ENCODE peak calls at places on chromosomes 3 and 15, in nine cellular contexts. H is tibial nerve, E is Daoy, V is cardiac fibroblast, T is non-pigmented ciliary epithelial cell, R is GM13977, D is B cell, J is T-helper 1 cell, Q is NCI-H1417. U is an unnamed sample.

GRCh38 chr15:38216763-38217162 is 35.9 kb upstream of the SPRED1 start:
- DNase-seq in Q (no peak), J (no peak), R (no peak), H (no peak), D (no peak), E (peak), V (no peak), T (no peak), U (no peak)

GRCh38 chr15:33292718-33293307 is 18.0 kb upstream of the RYR3 start:
- DNase-seq in R (peak), D (peak), Q (peak), E (peak), J (peak), H (peak), V (peak), T (no peak), U (peak)

GRCh38 chr3:4290272-4290893 is 12.8 kb upstream of the SETMAR start:
- DNase-seq in E (peak), T (no peak), V (peak), D (peak), Q (peak), H (peak), R (peak), J (peak), U (peak)

GRCh38 chr3:131224886-131225550 is 156.6 kb upstream of the NUDT16 start:
- DNase-seq in R (no peak), T (peak), J (no peak), E (peak), D (no peak), H (no peak), V (peak), Q (no peak), U (no peak)

GRCh38 chr3:41572092-41572491 is 372.8 kb downstream of the CTNNB1 start:
- DNase-seq in T (no peak), R (no peak), Q (no peak), E (no peak), J (no peak), V (no peak), D (no peak), H (no peak), U (no peak)

GRCh38 chr15:55742927-55743614 is at the start of gene PRTG:
- DNase-seq in R (peak), H (peak), E (peak), J (no peak), D (no peak), T (peak), Q (peak), V (peak), U (peak)

GRCh38 chr15:33007295-33007855 is 187.1 kb downstream of the FMN1 start:
- DNase-seq in D (no peak), R (no peak), J (no peak), Q (no peak), V (peak), H (no peak), E (peak), T (no peak), U (no peak)

GRCh38 chr3:173109143-173109542 is 31.9 kb downstream of the SPATA16 start:
- DNase-seq in V (no peak), Q (no peak), E (peak), D (no peak), J (no peak), H (no peak), R (no peak), T (peak), U (no peak)

GRCh38 chr3:35335703-35336102 is 303.6 kb upstream of the ARPP21 start:
- DNase-seq in D (no peak), T (no peak), R (no peak), V (no peak), H (no peak), Q (no peak), E (no peak), J (no peak), U (no peak)

GRCh38 chr3:197847866-197848401 is 56.9 kb downstream of the LRCH3 start:
- DNase-seq in Q (no peak), J (peak), D (peak), R (peak), T (no peak), H (no peak), V (no peak), E (peak), U (peak)

GRCh38 chr3:157618075-157618760 is 115.0 kb upstream of the VEPH1 start:
- DNase-seq in T (peak), Q (peak), H (no peak), V (peak), D (peak), E (peak), R (peak), J (no peak), U (peak)

GRCh38 chr15:101240364-101240763 is 11.5 kb downstream of the CHSY1 start:
- DNase-seq in V (peak), J (no peak), H (no peak), T (no peak), E (no peak), D (no peak), Q (no peak), R (no peak), U (no peak)

GRCh38 chr3:143483214-143483613 is 363.6 kb downstream of the CHST2 start:
- DNase-seq in Q (no peak), H (no peak), J (no peak), R (no peak), T (no peak), E (no peak), V (no peak), D (no peak), U (no peak)

GRCh38 chr15:92582206-92582605 is 73.4 kb downstream of the FAM174B start:
- DNase-seq in H (no peak), J (no peak), V (no peak), E (no peak), D (no peak), R (no peak), T (no peak), Q (no peak), U (no peak)

GRCh38 chr3:70011582-70011981 is 12.0 kb downstream of the SAMMSON start:
- DNase-seq in T (no peak), E (no peak), J (no peak), R (no peak), V (no peak), H (no peak), Q (no peak), D (no peak), U (no peak)

GRCh38 chr3:172332256-172333041 is 115.8 kb downstream of the GHSR start:
- DNase-seq in J (peak), Q (peak), T (no peak), H (peak), E (peak), D (peak), R (peak), V (peak), U (peak)

GRCh38 chr3:98726084-98726483 is 37.1 kb upstream of the ST3GAL6 start:
- DNase-seq in D (no peak), J (no peak), Q (no peak), H (no peak), E (no peak), T (no peak), V (no peak), R (no peak), U (no peak)

GRCh38 chr15:100278596-100279380 is 63.0 kb downstream of the ADAMTS17 start:
- DNase-seq in Q (no peak), J (no peak), E (no peak), V (no peak), T (no peak), R (no peak), H (no peak), D (no peak), U (no peak)

GRCh38 chr3:52650437-52650836 is 35.3 kb downstream of the PBRM1 start:
- DNase-seq in J (no peak), H (no peak), T (no peak), D (no peak), Q (no peak), R (no peak), E (no peak), V (no peak), U (no peak)

GRCh38 chr3:197331131-197331530 is 32.7 kb upstream of the DLG1 start:
- DNase-seq in R (no peak), T (no peak), E (no peak), V (peak), Q (no peak), D (no peak), H (no peak), J (no peak), U (no peak)

GRCh38 chr3:108153451-108153981 is 62.7 kb upstream of the CD47 start:
- DNase-seq in H (no peak), J (peak), R (peak), D (no peak), Q (no peak), V (peak), E (peak), T (no peak), U (peak)

GRCh38 chr3:188046561-188047213 is 107.3 kb upstream of the LPP start:
- DNase-seq in H (no peak), R (no peak), E (no peak), D (no peak), V (no peak), T (no peak), J (no peak), Q (no peak), U (no peak)